ENCODE peak calls at places on chromosomes 13 and 19, in four cellular contexts. S is heart left ventricle, J is Peyer's patch, Z is K562. N is an unnamed sample.
A peak's percentile ranks its signal among the peaks of the same experiment; 100 is the strongest.

GRCh38 chr13:76425930-76426329 is 460.3 kb downstream of the KCTD12 start:
- DNase-seq in S (no peak), J (no peak), Z (no peak), N (no peak)

GRCh38 chr13:19910336-19911072 is 47.1 kb upstream of the ZMYM5 start:
- DNase-seq in S (no peak), J (no peak), Z (no peak), N (no peak)

GRCh38 chr13:48827709-48828108 is 148.0 kb upstream of the FNDC3A start:
- DNase-seq in S (no peak), J (no peak), Z (no peak), N (no peak)

GRCh38 chr19:28404462-28404861 is 808.5 kb downstream of the UQCRFS1 start:
- DNase-seq in S (no peak), J (no peak), Z (no peak), N (no peak)

GRCh38 chr13:35534343-35534742 is 57.9 kb upstream of the MAB21L1 start:
- DNase-seq in S (no peak), J (no peak), Z (no peak), N (no peak)

GRCh38 chr19:20276011-20276738 is 109.2 kb downstream of the ZNF486 start:
- DNase-seq in S (no peak), J (no peak), Z (no peak), N (no peak)

GRCh38 chr19:16920816-16921529 is 32.2 kb downstream of the F2RL3 start:
- DNase-seq in S (no peak), J (no peak), Z (peak; percentile 88), N (no peak)

GRCh38 chr19:41886761-41887710 is 4.1 kb downstream of the ARHGEF1 start:
- DNase-seq in S (no peak), J (no peak), Z (no peak), N (no peak)

GRCh38 chr19:7751157-7751783 is 3.9 kb upstream of the CD209 start:
- DNase-seq in S (no peak), J (no peak), Z (no peak), N (no peak)

GRCh38 chr13:20812890-20813289 is 39.1 kb upstream of the EEF1AKMT1 start:
- DNase-seq in S (no peak), J (no peak), Z (no peak), N (no peak)

GRCh38 chr13:44451109-44451508 is 77.5 kb downstream of the SERP2 start:
- DNase-seq in S (no peak), J (no peak), Z (no peak), N (no peak)

GRCh38 chr19:1133471-1133929 is 29.7 kb downstream of the GPX4 start:
- DNase-seq in S (no peak), J (no peak), Z (peak; percentile 69), N (no peak)

GRCh38 chr19:14440049-14440448 is 6.9 kb downstream of the PKN1 start:
- DNase-seq in S (peak; percentile 84), J (peak; percentile 71), Z (peak; percentile 73), N (peak; percentile 80)

GRCh38 chr13:60329221-60329983 is 67.6 kb upstream of the TDRD3 start:
- DNase-seq in S (no peak), J (no peak), Z (peak; percentile 32), N (no peak)

GRCh38 chr13:55570371-55570770 is 1570.3 kb upstream of the PRR20A start:
- DNase-seq in S (no peak), J (no peak), Z (no peak), N (no peak)

GRCh38 chr13:55571237-55571867 is 1569.4 kb upstream of the PRR20A start:
- DNase-seq in S (no peak), J (no peak), Z (no peak), N (no peak)

GRCh38 chr13:55569082-55569481 is 1571.6 kb upstream of the PRR20A start:
- DNase-seq in S (no peak), J (no peak), Z (no peak), N (no peak)

GRCh38 chr13:55567721-55568625 is 1572.7 kb upstream of the PRR20A start:
- DNase-seq in S (no peak), J (no peak), Z (no peak), N (no peak)

DNA sequence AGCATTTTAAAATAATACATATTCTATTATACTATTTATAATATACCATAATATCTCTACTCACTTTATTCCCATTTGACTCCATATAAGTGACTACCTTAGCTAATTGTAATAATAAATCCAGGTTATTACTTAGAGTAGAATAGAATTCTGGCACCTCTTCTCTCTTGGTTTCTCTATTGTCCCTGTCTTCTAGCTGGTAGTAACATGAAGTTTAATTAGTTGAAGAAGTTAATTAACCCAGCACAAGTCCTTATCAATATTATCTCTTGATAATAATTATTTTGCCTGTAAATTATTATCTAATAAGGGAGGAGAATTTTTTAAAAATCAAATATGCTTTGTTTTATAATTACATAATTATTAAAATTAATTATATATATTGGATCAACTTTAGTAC is 1571.2 kb upstream of the PRR20A start:
- DNase-seq in S (no peak), J (no peak), Z (no peak), N (no peak)
- H3K4me1 ChIP-seq in S (no peaks in the 10 kb centered on the region), J (no peaks in the 10 kb centered on the region), Z (no peaks in the 10 kb centered on the region), N (no peaks in the 10 kb centered on the region)

GRCh38 chr19:49497790-49498106 is 1.5 kb downstream of the RPS11 start:
- DNase-seq in S (no peak), J (no peak), Z (no peak), N (no peak)
- H3K4me1 ChIP-seq in S (peaks cover 45% of the 10 kb centered on the region), J (peaks cover 25% of the 10 kb centered on the region), Z (peaks cover 44% of the 10 kb centered on the region), N (peaks cover 58% of the 10 kb centered on the region)

GRCh38 chr19:35288331-35288730 is 3.6 kb upstream of the MAG start:
- DNase-seq in S (no peak), J (no peak), Z (no peak), N (no peak)
- H3K4me1 ChIP-seq in S (no peaks in the 10 kb centered on the region), J (no peaks in the 10 kb centered on the region), Z (peaks cover 27% of the 10 kb centered on the region), N (peaks cover 4% of the 10 kb centered on the region)

DNA sequence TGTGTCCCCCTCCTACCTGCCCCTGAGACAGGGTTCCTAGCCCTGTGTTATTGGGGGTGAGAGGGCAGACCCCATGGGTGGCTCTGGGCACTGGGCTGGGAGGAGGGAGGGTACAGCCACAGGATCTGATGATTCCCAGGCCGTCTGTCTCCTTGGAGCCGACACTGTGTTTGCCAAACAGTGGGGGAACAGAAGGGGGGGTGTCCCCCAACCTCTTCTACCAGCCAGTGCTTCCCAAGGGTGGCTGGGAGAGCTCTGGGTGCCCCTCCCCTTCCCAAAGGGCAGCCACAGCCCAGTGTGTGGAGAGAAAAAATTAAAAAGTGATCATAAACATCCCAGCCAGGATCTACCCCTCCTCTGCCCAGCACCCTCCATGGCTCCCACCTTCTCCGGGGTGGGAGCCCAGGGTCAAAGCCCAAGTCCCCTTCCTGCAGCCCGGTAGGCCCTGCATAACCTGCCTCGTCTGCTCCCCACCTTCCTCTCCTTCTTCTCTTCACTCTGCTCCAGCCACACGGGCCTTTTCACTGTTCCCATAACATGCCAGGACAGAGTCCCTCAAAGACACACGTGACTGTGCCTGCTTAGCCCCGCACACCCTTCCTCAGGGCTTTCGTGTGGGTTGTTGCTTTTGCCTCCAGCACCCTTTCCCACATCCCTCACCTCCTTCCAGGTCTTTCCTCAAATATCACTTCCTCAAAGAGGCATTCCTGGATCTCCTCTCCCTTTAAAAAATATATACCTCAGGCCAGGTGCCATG is 1.4 kb upstream of the PLIN4 start:
- DNase-seq in S (peak; percentile 83), J (no peak), Z (no peak), N (peak; percentile 42)
- H3K4me1 ChIP-seq in S (peaks cover 11% of the 10 kb centered on the region), J (no peaks in the 10 kb centered on the region), Z (peaks cover 38% of the 10 kb centered on the region), N (peaks cover 19% of the 10 kb centered on the region)

N was measured in heart right ventricle.